ENCODE peak calls at places on chromosomes 4 and X, in five cellular contexts. N is HCT116, I is K562, H is SK-N-SH, M is HepG2. Y is an unnamed sample.

GRCh38 chr4:15938182-15938581 is 358 bp downstream of the FGFBP1 start:
- DNase-seq in N (peak), I (no peak), H (no peak), M (no peak), Y (no peak)

GRCh38 chrX:104679175-104679574 is 113.2 kb downstream of the IL1RAPL2 start:
- DNase-seq in N (no peak), I (no peak), H (no peak), M (no peak), Y (no peak)

GRCh38 chr4:119930546-119930945 is 136.1 kb downstream of the MAD2L1 start:
- DNase-seq in N (no peak), I (no peak), H (no peak), M (no peak), Y (no peak)

GRCh38 chr4:14871676-14872430 is 130.4 kb upstream of the CPEB2 start:
- DNase-seq in N (peak), I (no peak), H (no peak), M (peak), Y (no peak)

GRCh38 chr4:153026947-153027346 is 90.8 kb downstream of the FHDC1 start:
- DNase-seq in N (no peak), I (no peak), H (no peak), M (no peak), Y (no peak)

GRCh38 chr4:52172166-52172565 is 121.1 kb downstream of the SPATA18 start:
- DNase-seq in N (no peak), I (no peak), H (no peak), M (no peak), Y (no peak)

GRCh38 chr4:40678421-40678820 is 48.8 kb upstream of the RBM47 start:
- DNase-seq in N (no peak), I (no peak), H (no peak), M (no peak), Y (no peak)

GRCh38 chr4:7168106-7168505 is 24.2 kb upstream of the SORCS2 start:
- DNase-seq in N (no peak), I (no peak), H (no peak), M (no peak), Y (no peak)

GRCh38 chr4:177302371-177303100 is 7.1 kb upstream of the NEIL3 start:
- DNase-seq in N (no peak), I (no peak), H (no peak), M (no peak), Y (no peak)

GRCh38 chrX:85326234-85327059 is 53.0 kb downstream of the POF1B start:
- DNase-seq in N (no peak), I (no peak), H (no peak), M (no peak), Y (no peak)

GRCh38 chr4:128635141-128635911 is 174.2 kb upstream of the JADE1 start:
- DNase-seq in N (no peak), I (peak), H (no peak), M (peak), Y (no peak)

GRCh38 chrX:19347916-19348315 is 4.2 kb downstream of the PDHA1 start:
- DNase-seq in N (no peak), I (no peak), H (no peak), M (no peak), Y (no peak)

GRCh38 chr4:165152527-165152926 is 39.9 kb upstream of the TMEM192 start:
- DNase-seq in N (no peak), I (no peak), H (no peak), M (no peak), Y (no peak)

GRCh38 chr4:69984030-69984443 is 11.7 kb upstream of the STATH start:
- DNase-seq in N (no peak), I (no peak), H (no peak), M (peak), Y (no peak)

GRCh38 chrX:29941292-29941691 is 274.1 kb upstream of the MAGEB2 start:
- DNase-seq in N (no peak), I (no peak), H (no peak), M (peak), Y (no peak)

GRCh38 chr4:67779631-67780030 is 25.4 kb upstream of the GNRHR start:
- DNase-seq in N (no peak), I (no peak), H (no peak), M (no peak), Y (no peak)

GRCh38 chrX:152656890-152657289 is 19.2 kb downstream of the GABRQ start:
- DNase-seq in N (no peak), I (no peak), H (no peak), M (peak), Y (no peak)

GRCh38 chrX:13432776-13433605 is 113.1 kb upstream of the ATXN3L start:
- DNase-seq in N (no peak), I (no peak), H (no peak), M (no peak), Y (no peak)

GRCh38 chr4:42480774-42481173 is 83.5 kb downstream of the SHISA3 start:
- DNase-seq in N (no peak), I (no peak), H (no peak), M (no peak), Y (no peak)

GRCh38 chr4:2837904-2838496 is 5.6 kb upstream of the ADD1 start:
- DNase-seq in N (no peak), I (no peak), H (peak), M (no peak), Y (no peak)

GRCh38 chrX:65587616-65588526 is 53.3 kb upstream of the LAS1L start:
- DNase-seq in N (no peak), I (peak), H (no peak), M (no peak), Y (no peak)

GRCh38 chr4:182913036-182913435 is 4.2 kb downstream of the DCTD start:
- DNase-seq in N (no peak), I (no peak), H (no peak), M (no peak), Y (no peak)

GRCh38 chr4:56307423-56307822 is 79.9 kb downstream of the AASDH start:
- DNase-seq in N (peak), I (no peak), H (no peak), M (no peak), Y (no peak)
- TF ChIP-seq SIN3A in N (no peak), I (no peak), H (no peak), M (no peak), Y (no peak)

GRCh38 chr4:82044141-82044993 is 329.4 kb downstream of the HNRNPD start:
- DNase-seq in N (no peak), I (peak), H (peak), M (no peak), Y (no peak)
- H3K4me3 ChIP-seq in N (no peak), I (no peak), H (no peak), M (peak), Y (peak)

DNA sequence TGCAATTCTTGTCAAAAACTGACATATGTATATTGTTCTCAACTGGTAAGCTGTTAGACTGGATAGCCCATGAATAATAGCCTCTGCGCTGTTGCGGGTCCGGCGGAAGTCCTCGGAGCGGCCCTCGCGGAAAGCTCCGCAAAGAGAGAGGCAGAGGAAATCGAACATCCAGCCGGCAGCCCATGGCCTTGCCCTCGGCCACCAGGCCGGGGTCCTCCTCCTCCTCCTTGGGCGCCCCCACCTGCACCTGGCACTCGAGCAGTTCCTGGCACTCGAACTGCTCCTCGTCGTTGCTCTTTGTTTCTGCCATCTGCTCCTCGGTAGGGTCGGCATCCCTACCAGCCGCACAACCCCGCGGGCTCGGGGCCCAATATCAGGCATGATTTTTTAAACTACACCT is 1176.3 kb downstream of the PCDH18 start:
- DNase-seq in N (no peak), I (no peak), H (no peak), M (no peak), Y (no peak)
- TF ChIP-seq SIN3A in N (no peak), I (no peak), H (no peak), M (no peak), Y (no peak)

GRCh38 chr4:83112239-83112638 is 2.3 kb downstream of the PLAC8 start:
- DNase-seq in N (no peak), I (no peak), H (no peak), M (peak), Y (no peak)
- H3K4me3 ChIP-seq in N (no peak), I (no peak), H (no peak), M (peak), Y (peak)

DNA sequence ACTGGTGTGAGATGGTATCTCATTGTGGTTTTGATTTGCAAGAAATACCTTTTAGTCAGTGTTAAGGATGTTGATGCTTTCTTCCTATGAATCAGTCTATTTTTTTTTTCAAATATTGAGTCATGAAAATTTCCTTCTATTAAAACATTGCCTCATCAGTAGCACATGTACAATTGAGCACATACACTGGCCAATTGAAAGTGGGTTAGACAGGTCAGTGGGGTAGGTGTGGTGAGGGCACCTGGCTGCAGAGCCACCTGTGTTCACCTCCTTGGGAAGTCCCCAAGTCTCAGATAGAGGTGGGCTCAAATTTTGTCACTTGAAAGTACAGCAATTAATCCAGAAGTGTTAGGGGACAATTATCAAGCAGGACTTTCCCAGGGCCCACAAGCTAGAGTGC is 243.7 kb downstream of the SPRY1 start:
- DNase-seq in N (no peak), I (no peak), H (no peak), M (no peak), Y (no peak)
- TF ChIP-seq SIN3A in N (no peak), I (no peak), H (no peak), M (no peak), Y (no peak)

DNA sequence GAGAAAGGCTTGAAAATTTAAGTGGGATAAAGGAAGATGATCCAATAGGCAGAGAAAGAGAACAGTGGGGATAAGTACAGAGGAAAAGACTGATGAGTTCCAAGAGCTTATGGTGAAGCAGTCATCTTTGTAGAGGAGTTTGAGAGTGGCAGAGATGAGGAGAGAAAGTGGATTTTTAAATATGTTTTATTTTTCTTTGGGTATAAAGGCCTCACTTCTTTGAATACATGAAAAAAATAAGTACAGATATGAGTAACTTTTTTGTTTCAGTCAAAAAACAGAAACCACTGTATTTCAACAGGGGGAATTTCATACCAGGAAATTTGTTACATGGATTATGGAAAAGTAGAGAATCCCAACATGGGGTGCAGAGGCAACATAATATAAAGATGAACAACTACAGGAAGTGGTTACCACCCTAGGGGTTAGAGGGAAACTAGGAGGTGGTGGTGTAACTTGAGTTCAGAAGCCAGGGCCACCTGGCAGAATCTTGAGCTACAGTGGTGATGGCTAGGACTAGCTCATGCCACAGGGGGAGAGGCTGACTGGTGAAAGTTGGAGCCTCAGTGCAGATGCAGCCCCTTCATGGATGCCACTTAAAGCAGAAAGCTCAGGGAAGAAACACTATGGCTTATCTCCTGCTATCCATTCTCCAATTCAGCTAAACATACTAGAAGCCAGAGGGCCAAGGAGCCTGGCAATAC is 3.4 kb upstream of the CYBB start:
- DNase-seq in N (no peak), I (no peak), H (no peak), M (no peak), Y (no peak)
- H3K4me3 ChIP-seq in N (no peak), I (no peak), H (no peak), M (no peak), Y (no peak)

GRCh38 chr4:123327346-123327745 is 69.2 kb upstream of the SPRY1 start:
- DNase-seq in N (no peak), I (no peak), H (no peak), M (no peak), Y (no peak)
- TF ChIP-seq SIN3A in N (no peak), I (no peak), H (no peak), M (no peak), Y (no peak)

DNA sequence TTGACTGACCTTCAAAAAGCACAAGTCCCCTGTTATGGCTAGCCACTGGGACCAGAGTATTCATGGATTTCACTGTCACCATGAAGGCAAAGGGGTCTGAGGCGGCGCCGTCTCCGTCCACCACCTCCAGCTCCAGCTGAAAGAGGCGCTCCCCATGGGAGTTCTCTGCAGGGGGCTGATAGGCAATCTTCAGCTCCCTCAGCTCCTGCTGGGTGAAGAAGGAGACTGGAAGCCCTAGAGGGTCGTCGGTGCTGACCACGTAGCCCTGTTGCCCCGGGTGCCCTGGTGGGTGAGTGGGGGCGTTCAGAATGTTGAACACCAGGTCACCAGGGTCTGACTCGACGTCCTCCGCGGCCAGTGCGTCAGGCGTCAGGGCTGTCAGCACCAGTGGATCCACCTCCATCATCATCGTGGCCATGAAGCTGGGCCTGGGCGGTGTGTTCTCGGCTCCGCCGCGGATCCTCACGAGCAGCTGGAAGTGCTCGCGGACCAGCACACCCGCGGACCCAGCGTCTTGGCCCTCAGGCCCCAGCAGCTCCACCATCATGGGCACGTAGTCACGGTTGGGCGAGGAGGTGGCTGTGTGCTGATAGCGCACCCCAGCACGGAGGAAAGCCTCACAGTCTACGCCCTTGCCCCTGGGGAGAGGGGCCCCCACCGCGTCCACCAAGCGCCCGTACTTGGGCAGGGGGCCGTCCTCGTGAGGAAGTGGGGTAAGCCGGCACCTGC is 980 bp downstream of the FREM3 start:
- DNase-seq in N (no peak), I (no peak), H (no peak), M (no peak), Y (no peak)
- H3K4me3 ChIP-seq in N (no peak), I (no peak), H (no peak), M (no peak), Y (no peak)

DNA sequence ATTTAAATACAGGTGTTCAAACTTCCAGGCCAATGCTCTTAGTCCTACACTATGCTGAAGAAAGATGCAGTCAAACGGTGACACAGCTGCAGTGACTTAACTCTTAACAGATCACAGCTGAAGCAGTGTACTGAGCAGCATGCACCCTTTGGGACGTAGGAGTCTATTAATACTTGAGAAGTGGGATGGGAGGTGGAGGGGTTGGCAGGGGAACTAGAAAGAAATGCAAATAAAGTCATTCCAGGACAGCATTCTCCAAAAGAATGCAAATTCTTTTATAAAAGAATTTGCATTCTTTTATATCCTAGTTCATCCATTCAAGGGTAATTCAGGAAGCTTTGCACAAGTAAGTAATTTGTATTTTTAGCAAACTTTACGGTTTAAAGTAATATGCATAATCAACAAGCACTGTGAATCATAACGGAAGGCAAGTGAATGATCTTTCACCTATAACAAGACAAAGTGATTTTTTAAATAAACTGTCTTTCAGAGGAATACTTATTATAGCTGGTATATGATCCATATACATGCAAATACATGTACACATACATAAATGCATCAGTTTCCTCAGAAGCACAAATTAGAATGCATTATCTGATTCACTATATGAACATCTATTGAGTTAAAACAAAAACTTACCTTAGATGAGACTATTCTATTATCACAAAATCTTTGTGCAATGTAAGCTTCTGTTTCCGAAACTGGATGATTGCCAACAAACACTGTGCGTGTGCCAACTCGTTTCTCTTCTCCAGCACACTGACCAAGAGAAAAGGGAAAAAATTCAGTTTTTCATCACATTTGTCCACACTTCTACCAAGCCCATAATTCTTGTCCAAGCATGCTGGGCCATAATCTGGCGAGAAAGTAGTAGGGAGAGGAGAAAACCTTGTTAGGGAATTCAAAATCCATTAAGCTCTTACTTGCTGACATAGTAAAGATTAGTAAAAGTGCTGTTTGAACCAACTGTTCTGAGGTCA is 106.5 kb downstream of the ATP11C start:
- DNase-seq in N (no peak), I (no peak), H (no peak), M (no peak), Y (no peak)
- TF ChIP-seq SIN3A in N (no peak), I (no peak), H (no peak), M (no peak), Y (no peak)